ENCODE peak calls at places on chromosomes 6 and 20, in nine cellular contexts. P, Q, C, G, W, L, X, N and R are unnamed samples.

GRCh38 chr20:33154252-33154651 is 13.7 kb upstream of the BPIFA2 start:
- DNase-seq in P (no peak), Q (no peak), C (no peak), G (no peak), W (no peak), L (no peak), X (no peak), N (no peak), R (no peak)

GRCh38 chr6:106870069-106870468 is 104.5 kb downstream of the CD24 start:
- DNase-seq in P (no peak), Q (no peak), C (no peak), G (peak), W (no peak), L (peak), X (peak), N (no peak), R (peak)

GRCh38 chr20:39289316-39289715 is 327.2 kb downstream of the DHX35 start:
- DNase-seq in P (no peak), Q (peak), C (no peak), G (peak), W (no peak), L (no peak), X (no peak), N (no peak), R (no peak)

GRCh38 chr6:168314948-168315347 is 4.6 kb downstream of the DACT2 start:
- DNase-seq in P (no peak), Q (no peak), C (no peak), G (peak), W (no peak), L (peak), X (no peak), N (peak), R (no peak)

GRCh38 chr20:17663040-17663399 is 19.0 kb downstream of the RRBP1 start:
- DNase-seq in P (no peak), Q (no peak), C (no peak), G (no peak), W (no peak), L (no peak), X (no peak), N (no peak), R (no peak)

GRCh38 chr6:135600086-135600702 is 102.7 kb upstream of the AHI1 start:
- DNase-seq in P (no peak), Q (no peak), C (no peak), G (no peak), W (no peak), L (no peak), X (no peak), N (no peak), R (no peak)

GRCh38 chr6:104566411-104566810 is 293.3 kb downstream of the HACE1 start:
- DNase-seq in P (no peak), Q (no peak), C (no peak), G (peak), W (no peak), L (no peak), X (peak), N (no peak), R (no peak)

GRCh38 chr6:152295346-152295745 is 341.8 kb downstream of the SYNE1 start:
- DNase-seq in P (no peak), Q (no peak), C (no peak), G (peak), W (no peak), L (peak), X (peak), N (no peak), R (peak)

GRCh38 chr6:13338038-13338437 is 9.7 kb upstream of the TBC1D7 start:
- DNase-seq in P (no peak), Q (no peak), C (no peak), G (no peak), W (no peak), L (peak), X (no peak), N (no peak), R (no peak)

GRCh38 chr20:63752411-63753101 is 13.0 kb downstream of the SLC2A4RG start:
- DNase-seq in P (no peak), Q (peak), C (no peak), G (no peak), W (no peak), L (no peak), X (no peak), N (no peak), R (no peak)

GRCh38 chr6:101845621-101846020 is 452.1 kb downstream of the GRIK2 start:
- DNase-seq in P (no peak), Q (no peak), C (no peak), G (no peak), W (no peak), L (no peak), X (no peak), N (no peak), R (no peak)

GRCh38 chr6:37101991-37102298 is 68.0 kb upstream of the PIM1 start:
- DNase-seq in P (no peak), Q (no peak), C (no peak), G (no peak), W (no peak), L (no peak), X (no peak), N (no peak), R (no peak)

GRCh38 chr20:658202-658601 is 5.2 kb upstream of the SRXN1 start:
- DNase-seq in P (no peak), Q (no peak), C (no peak), G (no peak), W (no peak), L (no peak), X (no peak), N (no peak), R (no peak)

GRCh38 chr6:21769405-21769851 is 175.9 kb downstream of the SOX4 start:
- DNase-seq in P (no peak), Q (peak), C (no peak), G (peak), W (no peak), L (peak), X (peak), N (no peak), R (peak)

GRCh38 chr6:169042061-169042460 is 211.6 kb downstream of the THBS2 start:
- DNase-seq in P (no peak), Q (no peak), C (no peak), G (no peak), W (no peak), L (no peak), X (no peak), N (no peak), R (no peak)

GRCh38 chr20:10982692-10983091 is 308.9 kb upstream of the JAG1 start:
- DNase-seq in P (no peak), Q (no peak), C (no peak), G (peak), W (no peak), L (peak), X (peak), N (peak), R (peak)

GRCh38 chr6:95417856-95418255 is 159.5 kb upstream of the MANEA start:
- DNase-seq in P (no peak), Q (no peak), C (no peak), G (no peak), W (no peak), L (no peak), X (no peak), N (no peak), R (no peak)

GRCh38 chr6:14721103-14721758 is 524.6 kb upstream of the JARID2 start:
- DNase-seq in P (no peak), Q (no peak), C (no peak), G (peak), W (no peak), L (peak), X (no peak), N (no peak), R (no peak)

GRCh38 chr6:156427345-156427744 is 349.8 kb upstream of the ARID1B start:
- DNase-seq in P (no peak), Q (no peak), C (no peak), G (peak), W (no peak), L (peak), X (peak), N (peak), R (peak)

GRCh38 chr20:50470249-50470858 is 39.8 kb upstream of the PTPN1 start:
- DNase-seq in P (no peak), Q (no peak), C (no peak), G (no peak), W (no peak), L (no peak), X (no peak), N (no peak), R (no peak)

GRCh38 chr6:160505970-160506369 is 157.8 kb downstream of the SLC22A3 start:
- DNase-seq in P (no peak), Q (no peak), C (no peak), G (no peak), W (no peak), L (no peak), X (no peak), N (no peak), R (no peak)

GRCh38 chr20:62318411-62319345 is 15.9 kb downstream of the ADRM1 start:
- DNase-seq in P (no peak), Q (no peak), C (no peak), G (no peak), W (no peak), L (no peak), X (no peak), N (no peak), R (no peak)

GRCh38 chr6:75117701-75118100 is 88.2 kb downstream of the COL12A1 start:
- DNase-seq in P (no peak), Q (no peak), C (no peak), G (no peak), W (no peak), L (peak), X (no peak), N (no peak), R (no peak)

GRCh38 chr6:159691133-159691962 is 1.7 kb downstream of the SOD2 start:
- DNase-seq in P (no peak), Q (no peak), C (no peak), G (peak), W (no peak), L (peak), X (no peak), N (no peak), R (no peak)

GRCh38 chr6:32692019-32692418 is 25.6 kb upstream of the HLA-DQB1 start:
- DNase-seq in P (peak), Q (no peak), C (peak), G (peak), W (no peak), L (no peak), X (no peak), N (peak), R (no peak)

GRCh38 chr6:156396791-156397418 is 380.3 kb upstream of the ARID1B start:
- DNase-seq in P (no peak), Q (peak), C (no peak), G (no peak), W (no peak), L (no peak), X (no peak), N (no peak), R (no peak)